ENCODE peak calls at places on chromosomes 4 and X, in four cellular contexts. N is nephron progenitor cell, S is NB4, G is uterus. F is an unnamed sample.

GRCh38 chr4:184347251-184348239 is 126.8 kb downstream of the IRF2 start:
- DNase-seq in N (peak; percentile 36), G (no peak), S (peak; percentile 96), F (no peak)

GRCh38 chr4:36235306-36235705 is 9.0 kb downstream of the ARAP2 start:
- DNase-seq in N (no peak), S (peak; percentile 16), G (no peak), F (no peak)

GRCh38 chr4:173514641-173515217 is 15.3 kb downstream of the HAND2 start:
- DNase-seq in N (no peak), G (no peak), S (no peak), F (no peak)

GRCh38 chr4:76997454-76997853 is 47.9 kb downstream of the SEPTIN11 start:
- DNase-seq in N (no peak), S (no peak), G (no peak), F (no peak)

GRCh38 chr4:107743532-107743931 is 23.5 kb upstream of the PAPSS1 start:
- DNase-seq in N (no peak), S (no peak), G (no peak), F (no peak)

GRCh38 chr4:29372971-29373370 is 1347.2 kb upstream of the PCDH7 start:
- DNase-seq in N (no peak), G (no peak), S (no peak), F (no peak)

GRCh38 chr4:15253346-15253745 is 174.5 kb upstream of the C1QTNF7 start:
- DNase-seq in N (no peak), S (no peak), G (no peak), F (no peak)

GRCh38 chrX:71629467-71629866 is 11.2 kb upstream of the CXCR3 start:
- DNase-seq in G (no peak), N (no peak), S (no peak), F (no peak)

GRCh38 chr4:134337584-134337983 is 136.0 kb upstream of the PABPC4L start:
- DNase-seq in G (no peak), N (no peak), S (no peak), F (no peak)

GRCh38 chrX:104659037-104659744 is 93.2 kb downstream of the IL1RAPL2 start:
- DNase-seq in G (no peak), N (no peak), S (no peak), F (no peak)

DNA sequence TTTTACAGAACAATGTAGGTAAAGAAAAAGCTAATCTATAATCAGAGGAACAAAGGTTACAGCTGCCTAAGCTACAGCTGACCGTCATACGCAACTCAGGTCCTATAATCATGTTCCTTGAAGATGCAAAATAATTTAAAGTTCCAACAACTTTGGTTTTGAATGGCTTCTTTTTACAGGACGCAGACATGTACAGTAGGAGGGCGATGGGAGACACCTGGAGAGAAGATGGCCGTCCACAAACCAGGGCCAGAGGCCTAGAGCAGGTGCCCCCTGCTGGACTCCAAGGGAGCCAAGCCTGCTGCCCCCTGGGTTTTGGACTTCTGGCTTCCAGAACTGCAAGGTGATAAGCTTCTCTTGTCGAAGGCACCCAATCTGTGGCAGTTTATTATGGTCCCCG is 10.6 kb downstream of the HGFAC start:
- DNase-seq in N (no peak), G (no peak), S (no peak), F (no peak)
- TF ChIP-seq CTCF in N (peak; percentile 38), G (no peak), S (peak; percentile 69), F (peak; percentile 35)

DNA sequence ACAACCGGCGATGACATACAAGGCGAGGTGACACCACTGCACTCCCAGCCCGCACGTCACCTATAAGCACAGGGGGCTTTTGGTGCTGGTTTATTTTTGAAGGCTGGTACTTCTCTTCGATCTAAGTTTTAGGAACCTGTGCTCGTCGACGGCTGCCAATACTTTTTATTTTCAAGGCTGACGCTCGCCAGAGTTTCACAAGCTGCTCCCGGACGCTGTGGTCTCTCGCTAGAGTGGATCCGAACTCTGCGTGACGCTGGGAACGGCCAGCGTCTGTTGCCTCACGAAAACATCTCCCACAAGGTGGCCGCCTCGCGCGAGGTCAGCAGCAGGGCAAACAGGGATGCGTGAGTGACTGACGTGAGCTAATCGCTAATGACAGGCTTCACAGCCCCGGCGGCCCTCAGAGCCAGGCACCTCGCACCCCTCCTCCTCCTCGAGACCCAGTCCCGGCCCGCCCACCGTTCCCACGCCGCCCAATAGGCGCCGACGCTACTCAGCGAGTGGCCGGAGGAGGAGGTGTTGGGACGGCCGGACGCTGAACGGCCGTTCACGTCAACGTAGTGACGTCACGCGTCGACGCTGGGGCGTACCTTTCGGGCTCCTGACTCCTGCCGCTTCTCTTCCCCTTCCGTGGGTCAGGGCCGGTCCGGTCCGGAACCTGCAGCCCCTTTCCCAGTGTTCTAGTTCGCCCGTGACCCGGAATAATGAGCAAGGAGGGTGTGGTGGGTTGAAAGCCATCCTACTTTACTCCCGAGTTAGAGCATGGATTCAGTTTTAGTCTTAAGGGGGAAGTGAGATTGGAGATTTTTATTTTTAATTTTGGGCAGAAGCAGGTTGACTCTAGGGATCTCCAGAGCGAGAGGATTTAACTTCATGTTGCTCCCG is at the start of gene CLCN3:
- DNase-seq in G (peak; percentile 98), S (peak; percentile 96), N (peak; percentile 96), F (peak; percentile 98)
- TF ChIP-seq CTCF in G (peak; percentile 33), S (no peak), N (no peak), F (no peak)

GRCh38 chrX:153708415-153708814 is 15.8 kb downstream of the BCAP31 start:
- DNase-seq in G (peak; percentile 69), S (peak; percentile 65), N (peak; percentile 70), F (no peak)
- TF ChIP-seq CTCF in G (peak; percentile 52), S (peak; percentile 47), N (peak; percentile 54), F (peak; percentile 64)

GRCh38 chrX:87299563-87300160 is 217.9 kb upstream of the KLHL4 start:
- DNase-seq in N (peak; percentile 3), S (peak; percentile 20), G (no peak), F (no peak)
- TF ChIP-seq CTCF in N (peak; percentile 82), S (no peak), G (peak; percentile 9), F (peak; percentile 67)

GRCh38 chr4:2104556-2105345 is 45.6 kb downstream of the NAT8L start:
- DNase-seq in N (no peak), S (no peak), G (no peak), F (peak; percentile 59)
- TF ChIP-seq CTCF in N (no peak), S (no peak), G (no peak), F (no peak)